ENCODE peak calls at places on chromosomes 12 and 14, in seven cellular contexts. One of them, this sample, is unnamed.

GRCh38 chr12:112179936-112180335 is 54.6 kb downstream of the TRAFD1 start:
- DNase-seq in mesenchymal stem cell: no peak
- DNase-seq in neuronal stem cell: no peak
- DNase-seq in H1: no peak
- DNase-seq in mesendoderm: peak; percentile 34
- DNase-seq in IMR-90: no peak
- DNase-seq in H9: peak; percentile 63
- DNase-seq in this sample: no peak

GRCh38 chr12:124633269-124633953 is 66.0 kb upstream of the NCOR2 start:
- DNase-seq in mesenchymal stem cell: no peak
- DNase-seq in neuronal stem cell: no peak
- DNase-seq in H1: no peak
- DNase-seq in mesendoderm: no peak
- DNase-seq in IMR-90: peak; percentile 73
- DNase-seq in H9: no peak
- DNase-seq in this sample: peak; percentile 45

GRCh38 chr14:24366375-24366663 is 1.7 kb upstream of the NFATC4 start:
- DNase-seq in mesenchymal stem cell: no peak
- DNase-seq in neuronal stem cell: no peak
- DNase-seq in H1: no peak
- DNase-seq in mesendoderm: no peak
- DNase-seq in IMR-90: no peak
- DNase-seq in H9: no peak
- DNase-seq in this sample: no peak

GRCh38 chr14:20772650-20773049 is 4.4 kb downstream of the EDDM3B start:
- DNase-seq in mesenchymal stem cell: no peak
- DNase-seq in neuronal stem cell: no peak
- DNase-seq in H1: no peak
- DNase-seq in mesendoderm: peak; percentile 71
- DNase-seq in IMR-90: no peak
- DNase-seq in H9: no peak
- DNase-seq in this sample: no peak

GRCh38 chr12:26269554-26270284 is 74.3 kb downstream of the SSPN start:
- DNase-seq in mesenchymal stem cell: no peak
- DNase-seq in neuronal stem cell: no peak
- DNase-seq in H1: no peak
- DNase-seq in mesendoderm: no peak
- DNase-seq in IMR-90: no peak
- DNase-seq in H9: no peak
- DNase-seq in this sample: no peak

GRCh38 chr12:92740421-92740820 is 37.6 kb downstream of the PLEKHG7 start:
- DNase-seq in mesenchymal stem cell: no peak
- DNase-seq in neuronal stem cell: no peak
- DNase-seq in H1: no peak
- DNase-seq in mesendoderm: no peak
- DNase-seq in IMR-90: no peak
- DNase-seq in H9: no peak
- DNase-seq in this sample: no peak

GRCh38 chr12:42475055-42475454 is 114.5 kb downstream of the PRICKLE1 start:
- DNase-seq in mesenchymal stem cell: no peak
- DNase-seq in neuronal stem cell: no peak
- DNase-seq in H1: no peak
- DNase-seq in mesendoderm: no peak
- DNase-seq in IMR-90: no peak
- DNase-seq in H9: no peak
- DNase-seq in this sample: no peak

GRCh38 chr12:69052613-69053408 is 119.8 kb upstream of the CPM start:
- DNase-seq in mesenchymal stem cell: peak; percentile 72
- DNase-seq in neuronal stem cell: no peak
- DNase-seq in H1: peak; percentile 71
- DNase-seq in mesendoderm: peak; percentile 91
- DNase-seq in IMR-90: peak; percentile 83
- DNase-seq in H9: peak; percentile 84
- DNase-seq in this sample: peak; percentile 78

GRCh38 chr12:120106151-120106550 is 10.4 kb downstream of the RAB35 start:
- DNase-seq in mesenchymal stem cell: no peak
- DNase-seq in neuronal stem cell: no peak
- DNase-seq in H1: no peak
- DNase-seq in mesendoderm: no peak
- DNase-seq in IMR-90: no peak
- DNase-seq in H9: no peak
- DNase-seq in this sample: no peak

GRCh38 chr12:12491634-12492033 is 71.0 kb downstream of the DUSP16 start:
- DNase-seq in mesenchymal stem cell: no peak
- DNase-seq in neuronal stem cell: no peak
- DNase-seq in H1: no peak
- DNase-seq in mesendoderm: peak; percentile 18
- DNase-seq in IMR-90: no peak
- DNase-seq in H9: no peak
- DNase-seq in this sample: no peak

GRCh38 chr14:29865299-29865698 is 62.3 kb downstream of the PRKD1 start:
- DNase-seq in mesenchymal stem cell: no peak
- DNase-seq in neuronal stem cell: no peak
- DNase-seq in H1: no peak
- DNase-seq in mesendoderm: no peak
- DNase-seq in IMR-90: no peak
- DNase-seq in H9: no peak
- DNase-seq in this sample: no peak

GRCh38 chr12:76455582-76456345 is 103.8 kb downstream of the OSBPL8 start:
- DNase-seq in mesenchymal stem cell: peak; percentile 79
- DNase-seq in neuronal stem cell: peak; percentile 23
- DNase-seq in H1: no peak
- DNase-seq in mesendoderm: peak; percentile 90
- DNase-seq in IMR-90: peak; percentile 95
- DNase-seq in H9: no peak
- DNase-seq in this sample: peak; percentile 86

GRCh38 chr12:89311703-89312293 is 40.5 kb downstream of the DUSP6 start:
- DNase-seq in mesenchymal stem cell: no peak
- DNase-seq in neuronal stem cell: no peak
- DNase-seq in H1: no peak
- DNase-seq in mesendoderm: no peak
- DNase-seq in IMR-90: no peak
- DNase-seq in H9: no peak
- DNase-seq in this sample: no peak

GRCh38 chr14:34128665-34129064 is 177.8 kb upstream of the EGLN3 start:
- DNase-seq in mesenchymal stem cell: no peak
- DNase-seq in neuronal stem cell: no peak
- DNase-seq in H1: no peak
- DNase-seq in mesendoderm: no peak
- DNase-seq in IMR-90: no peak
- DNase-seq in H9: no peak
- DNase-seq in this sample: no peak

GRCh38 chr14:52998376-52999010 is 47.6 kb upstream of the FERMT2 start:
- DNase-seq in mesenchymal stem cell: peak; percentile 47
- DNase-seq in neuronal stem cell: no peak
- DNase-seq in H1: no peak
- DNase-seq in mesendoderm: no peak
- DNase-seq in IMR-90: peak; percentile 97
- DNase-seq in H9: no peak
- DNase-seq in this sample: no peak

GRCh38 chr12:3453947-3454675 is 36.9 kb upstream of the PRMT8 start:
- DNase-seq in mesenchymal stem cell: no peak
- DNase-seq in neuronal stem cell: no peak
- DNase-seq in H1: no peak
- DNase-seq in mesendoderm: no peak
- DNase-seq in IMR-90: peak; percentile 46
- DNase-seq in H9: peak; percentile 60
- DNase-seq in this sample: no peak

GRCh38 chr12:59088673-59089072 is 168.4 kb upstream of the LRIG3 start:
- DNase-seq in mesenchymal stem cell: peak; percentile 52
- DNase-seq in neuronal stem cell: no peak
- DNase-seq in H1: no peak
- DNase-seq in mesendoderm: peak; percentile 77
- DNase-seq in IMR-90: peak; percentile 48
- DNase-seq in H9: no peak
- DNase-seq in this sample: no peak

DNA sequence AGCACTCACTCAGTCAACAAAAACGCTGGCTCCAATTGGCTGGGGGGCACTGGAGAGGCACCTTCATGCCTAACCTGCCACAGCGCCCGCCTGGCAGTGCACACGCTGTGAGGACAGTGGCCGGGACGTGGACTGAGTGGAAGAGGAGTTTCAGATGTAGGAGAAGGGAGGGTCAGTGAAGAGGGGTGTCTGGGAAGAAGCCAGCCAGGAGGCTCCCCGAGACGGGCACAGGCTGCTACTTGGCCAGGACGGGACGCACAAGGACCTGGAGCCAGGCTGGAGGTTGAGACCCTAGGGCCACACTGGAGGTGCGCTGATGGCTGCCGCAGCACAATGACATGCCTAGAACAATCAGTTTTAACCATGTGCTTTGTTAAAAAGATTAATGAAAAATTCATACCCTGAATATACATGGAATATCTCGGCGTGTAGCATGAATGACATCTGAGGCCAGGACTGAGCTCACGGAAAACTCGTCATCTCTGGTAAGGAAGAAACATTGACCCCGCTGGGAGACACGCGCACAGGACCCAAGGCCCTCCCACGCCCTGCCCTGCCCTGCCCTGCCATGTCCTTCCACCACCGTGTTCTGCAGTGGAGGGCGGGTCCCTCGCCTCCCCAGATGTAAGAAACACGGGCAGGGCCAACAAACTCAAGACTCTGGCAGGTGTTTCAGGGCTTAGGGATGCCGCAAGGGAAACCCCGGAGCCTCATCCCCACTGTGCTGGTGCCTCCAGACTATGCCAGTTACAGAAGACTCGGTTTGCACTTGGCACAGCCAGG is 25.0 kb downstream of the AMN start:
- DNase-seq in mesenchymal stem cell: no peak
- DNase-seq in neuronal stem cell: no peak
- DNase-seq in H1: no peak
- DNase-seq in mesendoderm: no peak
- DNase-seq in IMR-90: no peak
- DNase-seq in H9: no peak
- DNase-seq in this sample: no peak
- H3K23ac ChIP-seq in mesenchymal stem cell: no peak overlapping the region
- H3K23ac ChIP-seq in neuronal stem cell: peak overlapping the region; percentile 31
- H3K23ac ChIP-seq in H1: no peak overlapping the region
- H3K23ac ChIP-seq in mesendoderm: no peak overlapping the region
- H3K23ac ChIP-seq in IMR-90: no peak overlapping the region
- H3K23ac ChIP-seq in H9: no peak overlapping the region
- H3K23ac ChIP-seq in this sample: no peak overlapping the region

GRCh38 chr12:77830952-77831351 is 258 bp downstream of the NAV3 start:
- DNase-seq in mesenchymal stem cell: peak; percentile 44
- DNase-seq in neuronal stem cell: no peak
- DNase-seq in H1: no peak
- DNase-seq in mesendoderm: no peak
- DNase-seq in IMR-90: no peak
- DNase-seq in H9: no peak
- DNase-seq in this sample: no peak

GRCh38 chr12:77834618-77835017 is 3.9 kb downstream of the NAV3 start:
- DNase-seq in mesenchymal stem cell: no peak
- DNase-seq in neuronal stem cell: no peak
- DNase-seq in H1: no peak
- DNase-seq in mesendoderm: no peak
- DNase-seq in IMR-90: no peak
- DNase-seq in H9: no peak
- DNase-seq in this sample: no peak

GRCh38 chr12:77837876-77838291 is 7.2 kb downstream of the NAV3 start:
- DNase-seq in mesenchymal stem cell: no peak
- DNase-seq in neuronal stem cell: no peak
- DNase-seq in H1: no peak
- DNase-seq in mesendoderm: no peak
- DNase-seq in IMR-90: no peak
- DNase-seq in H9: no peak
- DNase-seq in this sample: no peak

GRCh38 chr12:77833329-77833728 is 2.6 kb downstream of the NAV3 start:
- DNase-seq in mesenchymal stem cell: no peak
- DNase-seq in neuronal stem cell: no peak
- DNase-seq in H1: no peak
- DNase-seq in mesendoderm: peak; percentile 2
- DNase-seq in IMR-90: no peak
- DNase-seq in H9: no peak
- DNase-seq in this sample: no peak

DNA sequence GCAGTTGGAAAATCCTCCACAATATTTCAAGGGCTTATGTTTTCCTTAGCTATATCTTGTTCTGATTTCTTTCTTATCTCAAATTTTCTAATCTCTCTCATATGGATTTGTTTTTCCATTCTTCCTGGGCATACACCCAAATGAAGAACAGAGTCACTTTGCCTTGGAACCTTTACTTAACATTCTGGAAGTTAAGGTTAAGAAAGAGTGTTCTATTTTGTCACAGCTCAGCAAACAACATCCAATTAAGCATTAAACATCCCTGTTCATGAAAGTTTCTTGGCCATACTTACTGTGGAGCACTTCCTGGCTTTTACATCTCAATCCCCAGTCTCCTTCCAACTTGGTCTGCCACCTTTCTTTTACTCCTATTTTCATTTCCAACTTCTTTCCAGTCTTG is 5.3 kb downstream of the NAV3 start:
- DNase-seq in mesenchymal stem cell: no peak
- DNase-seq in neuronal stem cell: no peak
- DNase-seq in H1: no peak
- DNase-seq in mesendoderm: no peak
- DNase-seq in IMR-90: no peak
- DNase-seq in H9: no peak
- DNase-seq in this sample: no peak
- H2AK5ac ChIP-seq in mesenchymal stem cell: no peak overlapping the region
- H2AK5ac ChIP-seq in neuronal stem cell: no peak overlapping the region
- H2AK5ac ChIP-seq in H1: no peak overlapping the region
- H2AK5ac ChIP-seq in mesendoderm: no peak overlapping the region
- H2AK5ac ChIP-seq in IMR-90: no peak overlapping the region
- H2AK5ac ChIP-seq in H9: no peak overlapping the region
- H2AK5ac ChIP-seq in this sample: no peak overlapping the region

DNA sequence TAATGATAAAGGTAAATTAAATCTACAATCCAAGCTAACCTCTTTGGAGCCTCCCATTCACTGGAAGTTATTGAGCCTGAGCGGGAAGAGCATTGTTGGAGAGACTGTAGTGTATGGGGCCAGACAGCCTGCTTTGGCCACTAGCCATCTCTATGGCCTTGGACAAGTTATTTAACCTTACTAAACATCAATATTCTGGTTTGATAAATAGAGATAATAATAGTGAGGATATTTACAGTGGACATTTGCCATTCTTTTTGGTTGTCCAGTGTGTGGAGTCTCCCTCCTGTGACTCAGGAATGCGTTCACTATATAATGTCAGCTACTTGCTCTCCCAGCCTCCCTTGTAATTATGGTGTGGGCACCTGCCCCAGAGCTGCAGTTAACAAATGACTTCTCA is 216.1 kb downstream of the SLC38A4 start:
- DNase-seq in mesenchymal stem cell: no peak
- DNase-seq in neuronal stem cell: no peak
- DNase-seq in H1: no peak
- DNase-seq in mesendoderm: no peak
- DNase-seq in IMR-90: no peak
- DNase-seq in H9: no peak
- DNase-seq in this sample: no peak
- H3K23ac ChIP-seq in mesenchymal stem cell: no peak overlapping the region
- H3K23ac ChIP-seq in neuronal stem cell: no peak overlapping the region
- H3K23ac ChIP-seq in H1: no peak overlapping the region
- H3K23ac ChIP-seq in mesendoderm: no peak overlapping the region
- H3K23ac ChIP-seq in IMR-90: no peak overlapping the region
- H3K23ac ChIP-seq in H9: no peak overlapping the region
- H3K23ac ChIP-seq in this sample: no peak overlapping the region

DNA sequence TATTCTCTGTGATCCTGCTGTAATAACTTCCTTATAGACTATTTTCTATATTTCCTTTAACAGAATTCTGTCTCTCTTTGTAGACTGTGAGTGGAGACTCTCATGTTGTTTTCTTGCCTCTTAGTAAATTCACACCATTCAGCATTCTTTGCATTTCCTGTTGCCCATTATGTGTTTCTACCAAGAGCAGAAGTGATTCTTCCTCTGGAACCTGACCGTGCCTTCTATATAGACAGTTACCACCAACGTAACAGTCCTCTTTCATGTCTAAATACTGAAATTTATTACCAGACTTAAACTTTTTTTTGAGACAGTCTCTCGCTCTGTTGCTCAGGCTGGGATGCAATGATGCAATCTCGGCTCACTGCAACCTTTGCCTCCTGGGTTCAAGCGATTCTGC is 31.1 kb downstream of the METAP2 start:
- DNase-seq in mesenchymal stem cell: no peak
- DNase-seq in neuronal stem cell: no peak
- DNase-seq in H1: no peak
- DNase-seq in mesendoderm: peak; percentile 16
- DNase-seq in IMR-90: no peak
- DNase-seq in H9: no peak
- DNase-seq in this sample: no peak
- H2AK5ac ChIP-seq in mesenchymal stem cell: no peak overlapping the region
- H2AK5ac ChIP-seq in neuronal stem cell: no peak overlapping the region
- H2AK5ac ChIP-seq in H1: no peak overlapping the region
- H2AK5ac ChIP-seq in mesendoderm: no peak overlapping the region
- H2AK5ac ChIP-seq in IMR-90: no peak overlapping the region
- H2AK5ac ChIP-seq in H9: no peak overlapping the region
- H2AK5ac ChIP-seq in this sample: no peak overlapping the region